ENCODE peak calls at places on chromosome 22, in nine cellular contexts. M is SJSA1, F is right cardiac atrium, I is heart right ventricle, T is tibial nerve, U is uterus, Y is adipocyte, X is IMR-90, O is GM23338. H is an unnamed sample. For H3K4me1, the result is how much of the 10 kb centered on the place peaks cover.

GRCh38 chr22:29269731-29270474 is 1.8 kb downstream of the EWSR1 start:
- DNase-seq in Y (peak), I (no peak), X (peak), F (no peak), O (peak), U (no peak), T (no peak), M (peak), H (no peak)

GRCh38 chr22:50622723-50623327 is 5.1 kb downstream of the ARSA start:
- DNase-seq in T (no peak), F (no peak), X (no peak), M (no peak), Y (no peak), O (no peak), U (no peak), I (no peak), H (peak)

GRCh38 chr22:11628651-11629511 is 3899.1 kb upstream of the OR11H1 start:
- DNase-seq in Y (no peak), O (no peak), F (peak), M (no peak), I (no peak), T (no peak), U (no peak), X (no peak), H (no peak)

GRCh38 chr22:40628354-40629042 is 8.0 kb downstream of the MRTFA start:
- DNase-seq in M (no peak), O (no peak), U (no peak), T (no peak), X (peak), F (no peak), I (no peak), Y (peak), H (no peak)

GRCh38 chr22:35749808-35750207 is 32.1 kb downstream of the APOL5 start:
- DNase-seq in T (no peak), Y (no peak), I (no peak), U (no peak), M (peak), X (no peak), O (no peak), F (no peak), H (peak)

GRCh38 chr22:22702874-22703570 is 58.6 kb downstream of the GGTLC2 start:
- DNase-seq in F (no peak), M (no peak), O (no peak), T (no peak), U (no peak), I (no peak), Y (no peak), X (no peak), H (no peak)

GRCh38 chr22:45112136-45112879 is 51.4 kb upstream of the NUP50 start:
- DNase-seq in T (no peak), U (no peak), Y (peak), X (peak), F (no peak), O (no peak), I (no peak), M (no peak), H (no peak)

GRCh38 chr22:19705181-19705934 is 8.9 kb upstream of the SEPTIN5 start:
- DNase-seq in Y (no peak), X (no peak), M (no peak), O (peak), F (peak), T (no peak), U (no peak), I (no peak), H (no peak)

GRCh38 chr22:47267531-47268282 is 505.3 kb downstream of the TBC1D22A start:
- DNase-seq in O (no peak), I (no peak), Y (no peak), F (no peak), U (no peak), T (no peak), M (no peak), X (no peak), H (no peak)

GRCh38 chr22:35212020-35212419 is 45.3 kb upstream of the HMGXB4 start:
- DNase-seq in F (no peak), T (no peak), Y (peak), O (no peak), U (no peak), I (no peak), X (peak), M (no peak), H (peak)

GRCh38 chr22:28442951-28443876 is 236.4 kb downstream of the TTC28 start:
- DNase-seq in M (peak), O (peak), Y (peak), F (peak), X (peak), I (peak), U (peak), T (peak), H (peak)

GRCh38 chr22:48751539-48752437 is 1075.9 kb downstream of the BRD1 start:
- DNase-seq in U (no peak), X (no peak), Y (no peak), I (no peak), O (no peak), F (no peak), T (no peak), M (no peak), H (no peak)

GRCh38 chr22:50269573-50270301 is 443 bp downstream of the MAPK11 start:
- DNase-seq in I (peak), Y (peak), O (no peak), X (peak), U (peak), T (no peak), F (peak), M (no peak), H (peak)

GRCh38 chr22:30241576-30242371 is 4.8 kb downstream of the LIF start:
- DNase-seq in T (no peak), I (no peak), X (peak), F (no peak), O (no peak), Y (peak), M (no peak), U (no peak), H (no peak)

DNA sequence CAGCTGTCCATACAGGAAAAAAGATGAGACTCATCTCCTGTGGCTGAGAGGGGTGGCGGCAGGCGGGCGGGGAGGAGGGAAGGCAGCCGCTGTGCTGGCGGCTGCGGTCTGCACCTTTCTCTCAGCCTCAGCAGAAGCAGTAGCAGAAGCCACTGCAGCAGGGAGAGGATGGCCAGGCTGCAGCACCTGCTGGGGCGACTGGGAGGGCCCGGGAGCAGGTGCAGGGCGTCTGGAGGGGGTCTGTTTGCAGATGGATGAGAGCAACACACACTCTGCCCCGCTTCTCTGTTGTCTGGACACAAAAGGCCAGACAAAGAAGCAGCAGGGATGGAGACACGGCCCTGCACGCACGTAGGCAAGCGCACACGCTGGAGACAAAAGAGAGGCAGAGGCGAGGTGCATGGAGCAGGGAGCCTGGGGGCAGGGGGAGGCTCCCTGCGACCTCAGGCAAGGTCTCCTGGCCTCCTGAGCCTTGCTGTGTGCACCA is 9.3 kb upstream of the MIAT start:
- DNase-seq in T (no peak), Y (no peak), U (no peak), F (no peak), M (no peak), O (peak), X (no peak), I (no peak), H (no peak)
- H3K4me1 ChIP-seq in T (under half), Y (under half), U (under half), F (under half), M (under half), O (half or more), X (under half), I (under half), H (under half)

DNA sequence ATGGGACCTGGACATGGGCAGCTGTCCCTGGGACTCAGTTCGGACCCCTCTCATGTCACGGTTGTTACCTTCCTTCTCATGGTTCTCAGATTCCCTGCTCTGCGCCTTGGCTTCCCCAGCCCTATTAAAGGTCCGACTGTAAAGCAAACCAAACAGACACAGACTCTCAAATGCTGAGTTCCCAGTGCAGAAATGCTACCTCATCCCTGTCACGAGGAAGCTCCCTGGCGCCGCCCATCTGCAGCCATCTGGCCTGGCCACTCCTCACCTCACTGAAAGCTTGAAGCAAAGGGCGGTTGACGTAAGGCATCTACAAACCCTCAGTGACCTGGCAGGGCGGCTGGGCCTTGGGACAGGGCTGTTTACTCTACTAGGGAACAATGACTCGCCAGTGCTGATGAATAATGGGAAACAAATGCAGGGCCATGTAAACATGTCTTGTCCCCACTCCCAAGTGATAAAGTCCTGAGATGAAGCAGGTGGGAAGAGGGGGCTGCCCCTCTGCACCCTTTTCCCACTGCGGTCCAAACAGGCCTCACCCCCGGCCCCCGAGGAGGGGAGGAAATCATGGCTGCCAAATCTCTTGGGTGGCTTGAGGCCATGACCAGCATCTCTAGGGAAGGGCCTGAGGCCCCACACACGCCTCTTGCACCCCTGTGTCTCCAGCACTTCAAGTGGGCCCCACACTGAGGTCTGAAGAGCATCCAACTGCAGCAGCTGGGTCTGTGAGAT is 49.3 kb downstream of the SCUBE1 start:
- DNase-seq in O (no peak), T (peak), M (peak), F (no peak), Y (no peak), I (peak), X (peak), U (peak), H (no peak)
- H3K4me1 ChIP-seq in O (under half), T (under half), M (under half), F (under half), Y (under half), I (under half), X (under half), U (under half), H (half or more)

GRCh38 chr22:31951201-31952093 is 7.1 kb downstream of the YWHAH start:
- DNase-seq in O (no peak), U (no peak), T (no peak), X (no peak), I (no peak), Y (no peak), F (no peak), M (no peak), H (no peak)
- H3K4me1 ChIP-seq in O (under half), U (under half), T (under half), X (under half), I (half or more), Y (half or more), F (under half), M (under half), H (half or more)

DNA sequence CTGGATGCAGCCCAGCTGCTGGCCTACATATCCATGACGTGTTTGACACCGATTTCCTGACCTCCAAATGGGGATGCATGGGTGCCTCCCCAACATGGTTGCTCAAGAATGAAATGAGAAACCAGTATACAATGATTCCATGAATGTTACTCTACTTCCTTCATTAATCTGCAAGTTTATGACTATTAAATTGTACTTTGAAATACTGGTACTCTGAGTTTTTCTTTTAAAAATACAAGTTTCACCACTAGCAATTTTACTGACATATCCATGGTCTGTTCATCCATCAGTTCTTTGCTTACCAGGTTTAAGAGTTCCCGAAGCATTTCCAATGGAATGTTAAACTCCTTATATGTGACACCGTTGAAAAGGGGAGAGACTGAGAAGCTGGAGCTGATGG is 39.1 kb downstream of the SERPIND1 start:
- DNase-seq in M (no peak), T (no peak), X (peak), I (no peak), Y (no peak), F (no peak), O (no peak), U (no peak), H (no peak)
- H3K4me1 ChIP-seq in M (under half), T (under half), X (under half), I (under half), Y (under half), F (under half), O (under half), U (under half), H (under half)

DNA sequence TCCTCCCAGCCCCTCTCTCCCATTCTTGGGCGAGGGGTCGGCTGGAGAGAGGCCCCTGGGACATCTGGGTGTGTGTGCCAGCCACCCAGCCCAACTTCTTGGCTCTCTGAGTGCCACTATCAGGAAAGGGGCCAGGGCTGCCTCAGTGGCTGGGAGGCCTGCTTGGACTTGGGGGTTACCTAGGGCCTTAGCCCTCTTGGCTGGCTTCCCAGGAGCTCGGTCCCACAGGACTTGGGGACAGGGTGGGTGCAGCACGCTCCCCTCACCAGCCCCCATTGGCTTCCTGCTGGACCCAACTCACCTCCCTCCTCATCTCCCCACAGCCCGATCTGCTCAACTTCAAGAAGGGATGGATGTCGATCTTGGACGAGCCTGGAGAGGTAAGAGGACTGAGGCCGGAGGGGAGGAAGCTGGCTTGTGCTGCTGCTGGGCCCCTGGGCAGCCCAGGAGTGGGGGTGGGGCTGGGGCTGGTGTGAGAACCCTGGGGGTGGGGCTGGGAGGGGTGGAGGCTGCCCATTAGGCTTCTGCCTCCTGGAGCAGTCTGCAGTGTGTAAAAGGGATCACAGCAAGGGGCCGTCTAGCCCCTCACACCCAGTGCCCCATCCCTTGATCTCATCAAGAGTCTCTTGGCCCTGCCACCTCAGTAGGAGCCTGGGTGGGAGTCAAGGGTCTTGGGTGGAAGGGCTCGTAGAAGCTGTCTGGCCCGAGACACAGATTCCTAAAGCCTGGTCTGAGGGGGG is 54.8 kb downstream of the TRIOBP start:
- DNase-seq in X (no peak), Y (no peak), M (no peak), T (no peak), O (no peak), U (no peak), I (no peak), F (peak), H (peak)
- H3K4me1 ChIP-seq in X (half or more), Y (half or more), M (half or more), T (half or more), O (under half), U (under half), I (half or more), F (under half), H (half or more)